ENCODE peak calls at places on chromosomes 11 and 22, in nine cellular contexts. C, F, B, K, G, O, S, T and Q are unnamed samples.

GRCh38 chr11:796565-797299 is 1.3 kb downstream of the SLC25A22 start:
- DNase-seq in C (no peak), F (no peak), B (no peak), K (no peak), G (no peak), O (no peak), S (no peak), T (no peak), Q (no peak)

GRCh38 chr11:73538381-73538872 is 59.5 kb downstream of the FAM168A start:
- DNase-seq in C (peak), F (no peak), B (peak), K (no peak), G (no peak), O (no peak), S (peak), T (no peak), Q (no peak)

GRCh38 chr11:76689313-76689712 is 18.8 kb upstream of the LRRC32 start:
- DNase-seq in C (no peak), F (no peak), B (no peak), K (no peak), G (no peak), O (no peak), S (no peak), T (no peak), Q (no peak)

GRCh38 chr11:88059326-88059725 is 115.9 kb downstream of the RAB38 start:
- DNase-seq in C (no peak), F (no peak), B (no peak), K (no peak), G (no peak), O (no peak), S (peak), T (no peak), Q (peak)

GRCh38 chr11:20113147-20113435 is 47.2 kb downstream of the DBX1 start:
- DNase-seq in C (no peak), F (no peak), B (no peak), K (no peak), G (no peak), O (no peak), S (no peak), T (peak), Q (peak)

GRCh38 chr22:28883917-28884753 is 763 bp downstream of the ZNRF3 start:
- DNase-seq in C (peak), F (peak), B (peak), K (no peak), G (no peak), O (peak), S (peak), T (peak), Q (peak)

GRCh38 chr22:47129902-47130301 is 367.5 kb downstream of the TBC1D22A start:
- DNase-seq in C (no peak), F (no peak), B (no peak), K (no peak), G (no peak), O (no peak), S (no peak), T (peak), Q (no peak)

GRCh38 chr22:45672564-45673481 is 1.2 kb downstream of the ATXN10 start:
- DNase-seq in C (no peak), F (no peak), B (no peak), K (no peak), G (no peak), O (no peak), S (no peak), T (no peak), Q (no peak)

GRCh38 chr11:77039491-77040400 is 5.5 kb downstream of the B3GNT6 start:
- DNase-seq in C (no peak), F (peak), B (peak), K (no peak), G (no peak), O (peak), S (peak), T (peak), Q (peak)

GRCh38 chr11:26350002-26350401 is 18.1 kb downstream of the ANO3 start:
- DNase-seq in C (no peak), F (no peak), B (no peak), K (no peak), G (no peak), O (no peak), S (no peak), T (no peak), Q (no peak)

GRCh38 chr11:75576445-75577049 is 14.5 kb downstream of the SERPINH1 start:
- DNase-seq in C (peak), F (peak), B (no peak), K (no peak), G (no peak), O (peak), S (peak), T (no peak), Q (peak)

DNA sequence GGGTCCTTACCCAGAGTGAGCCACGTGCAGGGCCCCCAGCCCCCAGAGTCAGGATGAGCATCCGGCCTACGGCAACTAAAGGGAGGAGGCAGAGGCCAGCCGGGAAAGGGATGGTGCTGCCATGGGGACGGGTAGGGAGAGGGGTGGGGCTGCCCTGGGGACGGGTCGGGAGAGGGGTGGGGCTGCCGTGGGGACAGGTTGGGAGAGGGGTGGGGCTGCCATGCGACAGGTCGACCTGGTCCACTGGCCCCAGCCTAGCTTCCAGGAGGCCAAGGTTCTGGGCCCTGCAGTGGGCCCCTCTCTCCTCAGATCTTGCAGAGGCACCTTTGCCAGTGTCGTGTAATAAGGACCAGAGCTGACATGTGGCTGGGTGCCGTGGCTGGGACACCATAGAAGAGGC is 187.7 kb downstream of the BRD1 start:
- DNase-seq in C (no peak), F (no peak), B (no peak), K (no peak), G (no peak), O (no peak), S (no peak), T (no peak), Q (no peak)
- H3K4me3 ChIP-seq in C (no peak), F (no peak), B (no peak), K (no peak), G (no peak), O (no peak), S (no peak), T (no peak), Q (no peak)

GRCh38 chr22:19723165-19723989 is at the start of gene GP1BB:
- DNase-seq in C (peak), F (peak), B (peak), K (no peak), G (no peak), O (no peak), S (peak), T (peak), Q (peak)
- TF ChIP-seq CTCF in C (peak), F (peak), B (no peak), K (no peak), G (no peak), O (no peak), S (no peak), T (no peak), Q (no peak)

DNA sequence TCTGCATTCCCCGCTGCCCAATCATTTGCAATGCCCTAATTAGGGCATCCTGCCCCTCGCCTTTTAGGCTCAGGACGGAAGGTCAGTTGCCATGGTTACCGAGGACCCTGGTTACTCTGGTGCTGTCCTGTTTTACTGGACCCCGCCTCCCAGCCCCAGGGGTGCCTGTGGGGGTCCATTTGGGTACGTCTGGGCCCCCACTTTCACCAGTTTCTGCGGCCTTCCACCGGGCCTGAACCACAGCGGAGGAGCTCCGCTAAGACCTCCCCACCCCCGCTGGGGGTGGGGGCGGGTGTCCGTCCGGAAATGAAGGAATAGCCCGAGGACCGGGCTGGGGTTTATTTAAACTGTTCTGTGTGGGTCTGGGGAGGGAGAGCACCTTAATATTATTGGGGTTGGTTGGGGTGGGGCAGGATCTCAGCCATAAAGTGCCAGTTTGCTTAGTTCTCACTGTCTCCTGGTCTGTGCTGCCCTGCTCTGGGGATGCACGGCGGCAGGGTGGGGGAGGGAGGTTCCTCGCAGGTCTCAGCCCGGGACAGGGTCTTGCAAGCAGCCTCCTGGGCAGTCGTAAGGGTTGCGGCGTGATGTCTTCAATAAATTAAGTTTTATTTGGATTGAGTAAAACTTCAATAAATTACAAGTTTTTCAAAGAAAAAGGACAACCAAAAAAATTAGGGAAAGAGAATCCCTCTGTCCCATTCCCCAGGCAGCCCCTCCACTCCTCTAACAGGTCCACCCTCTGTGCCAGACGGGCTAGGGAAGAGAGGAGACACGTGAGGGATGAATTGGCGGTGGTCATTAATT is 5.3 kb downstream of the PHOX2A start:
- DNase-seq in C (no peak), F (peak), B (no peak), K (no peak), G (no peak), O (no peak), S (no peak), T (no peak), Q (no peak)
- H3K4me3 ChIP-seq in C (no peak), F (no peak), B (no peak), K (no peak), G (no peak), O (no peak), S (no peak), T (no peak), Q (no peak)

DNA sequence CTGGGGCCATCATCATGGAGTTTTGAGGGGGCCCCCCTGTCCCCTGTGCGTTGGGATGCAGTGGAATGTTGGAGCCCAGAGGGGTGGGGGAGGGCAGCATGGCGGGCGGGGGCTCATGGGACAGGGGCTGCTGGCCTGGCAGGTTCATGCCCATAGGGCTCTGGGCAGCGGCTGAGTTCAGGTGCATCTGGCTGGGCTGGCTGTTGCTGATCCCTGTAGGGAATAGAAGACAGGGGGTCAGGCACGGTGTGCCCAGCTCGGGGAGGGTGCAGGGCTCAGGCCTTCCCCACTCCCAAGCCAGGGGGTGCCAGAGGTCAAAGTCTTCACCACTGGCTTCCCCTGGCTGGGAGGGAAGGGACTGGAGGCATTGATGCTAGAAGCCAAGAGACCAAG is 15.6 kb downstream of the CXCR5 start:
- DNase-seq in C (no peak), F (no peak), B (no peak), K (no peak), G (no peak), O (no peak), S (no peak), T (no peak), Q (no peak)
- TF ChIP-seq CTCF in C (no peak), F (peak), B (no peak), K (no peak), G (no peak), O (no peak), S (no peak), T (no peak), Q (no peak)

DNA sequence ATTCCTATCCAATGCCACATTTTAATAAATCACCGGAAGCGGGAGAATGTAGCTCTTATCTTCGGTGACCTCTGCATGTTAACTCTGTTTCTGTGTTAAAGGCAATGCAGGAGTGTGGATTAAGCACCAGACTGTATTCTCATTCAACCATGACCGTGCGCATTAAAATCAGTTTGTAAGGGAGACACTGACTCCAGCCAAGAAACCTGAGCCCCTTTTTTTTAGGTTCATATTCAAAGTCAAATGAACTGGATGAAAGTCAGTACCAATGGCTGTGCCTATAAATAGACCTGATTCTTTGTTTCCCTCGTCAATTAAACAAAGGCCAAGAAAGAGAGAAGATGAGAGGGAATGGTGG is 32.2 kb downstream of the C11orf91 start:
- DNase-seq in C (no peak), F (no peak), B (no peak), K (no peak), G (no peak), O (no peak), S (no peak), T (no peak), Q (no peak)
- H3K4me3 ChIP-seq in C (no peak), F (no peak), B (no peak), K (no peak), G (no peak), O (no peak), S (no peak), T (no peak), Q (no peak)

DNA sequence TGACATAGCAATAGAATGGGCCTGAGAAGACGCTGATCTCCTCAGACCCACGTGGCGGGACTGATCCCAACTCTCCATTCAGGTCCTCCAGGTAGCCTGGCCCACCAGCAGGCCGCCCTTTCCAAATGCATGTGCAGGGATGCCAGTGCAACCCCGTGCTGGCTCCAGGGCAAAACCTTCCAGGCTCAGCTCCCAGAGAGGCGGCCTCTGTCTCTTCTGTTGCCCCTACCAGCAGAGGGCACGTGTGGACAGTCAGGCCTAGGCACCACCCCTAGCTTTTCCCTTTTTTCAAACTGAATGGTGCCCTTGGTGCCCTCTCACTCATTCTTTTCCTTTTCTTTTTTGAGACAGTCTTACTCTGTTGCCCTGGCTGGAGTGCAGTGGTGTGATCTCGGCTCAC is 121.7 kb downstream of the OSBP2 start:
- DNase-seq in C (no peak), F (peak), B (no peak), K (no peak), G (no peak), O (no peak), S (no peak), T (no peak), Q (no peak)
- TF ChIP-seq CTCF in C (peak), F (peak), B (no peak), K (no peak), G (no peak), O (no peak), S (no peak), T (peak), Q (no peak)

GRCh38 chr11:47979378-47980092 is 824 bp upstream of the PTPRJ start:
- DNase-seq in C (no peak), F (peak), B (no peak), K (no peak), G (no peak), O (no peak), S (peak), T (no peak), Q (no peak)
- H3K4me3 ChIP-seq in C (no peak), F (peak), B (peak), K (peak), G (peak), O (peak), S (peak), T (no peak), Q (peak)

GRCh38 chr22:37225481-37225880 is 13.2 kb upstream of the SSTR3 start:
- DNase-seq in C (no peak), F (no peak), B (no peak), K (no peak), G (no peak), O (no peak), S (no peak), T (no peak), Q (peak)
- TF ChIP-seq CTCF in C (peak), F (peak), B (no peak), K (no peak), G (peak), O (no peak), S (no peak), T (peak), Q (peak)

GRCh38 chr22:42645341-42645937 is 3.8 kb downstream of the CYB5R3 start:
- DNase-seq in C (no peak), F (no peak), B (no peak), K (no peak), G (no peak), O (no peak), S (no peak), T (no peak), Q (no peak)
- H3K4me3 ChIP-seq in C (no peak), F (no peak), B (no peak), K (no peak), G (no peak), O (no peak), S (no peak), T (no peak), Q (no peak)